ENCODE peak calls at places on chromosome 6, in ten cellular contexts. Q is activated T-cell treated with anti-CD3 and anti-CD28 coated beads, Interleukin-2, amount 50 U/mL, for 4 hours; R is GM20000; C is right cardiac atrium; X is effector CD4-positive, alpha-beta T cell; B is naive thymus-derived CD4-positive, alpha-beta T cell; K is stimulated activated naive CD4-positive, alpha-beta T cell treated with Interleukin-2 at 50 U/mL for 16 hours; P is myocyte; O is pons; Z is fibroblast of gingiva. D is an unnamed sample.

GRCh38 chr6:97626586-97627441 is 343.8 kb upstream of the MMS22L start:
- DNase-seq in Q (no peak), Z (peak; percentile 2), C (no peak), R (no peak), X (no peak), K (no peak), B (no peak), O (peak; percentile 57), P (peak; percentile 44), D (peak; percentile 0)

GRCh38 chr6:101396552-101397173 is 3.2 kb downstream of the GRIK2 start:
- DNase-seq in O (no peak), R (peak; percentile 75), K (no peak), Q (no peak), X (no peak), B (no peak), Z (no peak), P (peak; percentile 87), C (peak; percentile 74), D (peak; percentile 56)

GRCh38 chr6:22980446-22980845 is 411.1 kb downstream of the HDGFL1 start:
- DNase-seq in R (no peak), X (no peak), O (no peak), C (no peak), K (no peak), Q (no peak), P (peak; percentile 26), B (no peak), Z (peak; percentile 6), D (peak; percentile 32)

GRCh38 chr6:137727206-137727605 is 139.9 kb upstream of the TNFAIP3 start:
- DNase-seq in R (no peak), X (no peak), Q (no peak), Z (no peak), K (no peak), O (no peak), B (no peak), P (no peak), C (no peak), D (peak; percentile 55)

GRCh38 chr6:4371207-4371921 is 236.0 kb upstream of the ECI2 start:
- DNase-seq in C (peak; percentile 85), B (no peak), Z (no peak), X (no peak), P (peak; percentile 92), R (no peak), K (no peak), Q (no peak), O (no peak), D (peak; percentile 75)

GRCh38 chr6:118873239-118873638 is 20.7 kb upstream of the ASF1A start:
- DNase-seq in C (no peak), O (no peak), B (no peak), X (no peak), Q (no peak), R (no peak), K (no peak), Z (no peak), P (no peak), D (no peak)

GRCh38 chr6:2229742-2230141 is 15.7 kb downstream of the GMDS start:
- DNase-seq in Q (no peak), C (no peak), K (no peak), X (no peak), Z (no peak), P (no peak), O (no peak), B (no peak), R (no peak), D (no peak)

GRCh38 chr6:71222676-71223075 is 65.9 kb upstream of the OGFRL1 start:
- DNase-seq in K (no peak), B (no peak), X (no peak), Q (no peak), C (no peak), Z (no peak), R (no peak), O (no peak), P (no peak), D (no peak)

GRCh38 chr6:46288863-46289262 is 118.1 kb upstream of the ENPP5 start:
- DNase-seq in X (no peak), P (no peak), K (no peak), Q (no peak), B (no peak), C (no peak), O (no peak), R (no peak), Z (no peak), D (no peak)

D was measured in fibroblast of villous mesenchyme.